ENCODE peak calls at places on chromosomes 3 and 15, in five cellular contexts. X is keratinocyte, Y is OCI-LY7, W is fibroblast of pulmonary artery, M is adrenal gland. B is an unnamed sample.

GRCh38 chr3:72288955-72289707 is 504.2 kb upstream of the PROK2 start:
- DNase-seq in Y (peak; percentile 71), M (no peak), W (peak; percentile 74), X (no peak), B (peak; percentile 91)

GRCh38 chr3:188164248-188164687 is 10.3 kb downstream of the LPP start:
- DNase-seq in M (no peak), X (no peak), Y (no peak), W (no peak), B (no peak)

GRCh38 chr3:9135930-9136525 is 113.4 kb downstream of the SRGAP3 start:
- DNase-seq in W (no peak), M (no peak), Y (no peak), X (no peak), B (no peak)

GRCh38 chr3:61250784-61251173 is 473 bp downstream of the FHIT start:
- DNase-seq in W (no peak), M (peak; percentile 48), X (peak; percentile 23), Y (peak; percentile 43), B (no peak)

GRCh38 chr15:26081758-26082068 is 218.6 kb upstream of the ATP10A start:
- DNase-seq in W (no peak), X (no peak), Y (no peak), M (no peak), B (no peak)

GRCh38 chr3:50268703-50269451 is at the start of gene SEMA3B:
- DNase-seq in M (peak; percentile 90), X (no peak), Y (no peak), W (no peak), B (peak; percentile 97)

GRCh38 chr3:151395806-151396205 is 11.3 kb upstream of the P2RY12 start:
- DNase-seq in W (peak; percentile 25), M (no peak), Y (no peak), X (peak; percentile 67), B (peak; percentile 85)

GRCh38 chr3:150299221-150299620 is 108.9 kb upstream of the TSC22D2 start:
- DNase-seq in Y (no peak), W (no peak), X (no peak), M (no peak), B (no peak)

GRCh38 chr3:37961622-37962455 is 28.7 kb upstream of the VILL start:
- DNase-seq in X (no peak), W (no peak), M (no peak), Y (no peak), B (no peak)

GRCh38 chr15:29090617-29091466 is 178.8 kb downstream of the NSMCE3 start:
- DNase-seq in X (no peak), W (peak; percentile 37), Y (peak; percentile 43), M (no peak), B (no peak)
- TF ChIP-seq CTCF in X (peak; percentile 41), W (peak; percentile 79), Y (peak; percentile 84), M (peak; percentile 52), B (peak; percentile 75)

GRCh38 chr3:119636891-119637611 is 23.3 kb downstream of the POPDC2 start:
- DNase-seq in X (no peak), M (no peak), W (no peak), Y (no peak), B (peak; percentile 58)

GRCh38 chr3:119636194-119636593 is 24.2 kb downstream of the POPDC2 start:
- DNase-seq in W (peak; percentile 51), M (no peak), X (no peak), Y (no peak), B (no peak)

GRCh38 chr3:119637679-119638525 is 22.5 kb downstream of the POPDC2 start:
- DNase-seq in Y (no peak), X (no peak), W (peak; percentile 88), M (no peak), B (peak; percentile 87)

GRCh38 chr3:119632829-119633228 is 27.6 kb downstream of the POPDC2 start:
- DNase-seq in Y (no peak), X (no peak), M (no peak), W (no peak), B (no peak)

DNA sequence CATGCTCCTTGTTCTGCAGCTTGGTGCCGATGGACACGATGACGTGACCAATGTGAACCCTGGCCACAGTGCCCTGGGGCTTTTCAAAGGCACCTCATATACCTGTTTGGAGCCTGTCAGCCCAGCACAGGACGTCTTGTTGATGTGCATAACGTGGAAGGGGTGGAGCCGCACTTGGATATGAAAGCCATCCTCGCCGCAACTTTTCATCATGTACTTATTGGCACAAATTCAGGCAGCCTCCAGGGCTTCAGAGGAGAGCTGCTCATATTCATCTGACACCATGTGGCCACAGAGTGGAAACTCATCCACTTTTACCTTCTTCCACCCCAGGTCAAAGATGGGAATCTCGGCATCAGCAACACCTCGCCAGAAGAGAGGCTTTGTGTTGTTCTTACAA is 24.7 kb downstream of the POPDC2 start:
- DNase-seq in X (no peak), M (no peak), Y (no peak), W (no peak), B (no peak)
- TF ChIP-seq CTCF in X (no peak), M (no peak), Y (no peak), W (no peak), B (no peak)

GRCh38 chr3:10322355-10322715 is 1.4 kb upstream of the SEC13 start:
- DNase-seq in Y (peak; percentile 64), M (no peak), W (no peak), X (no peak), B (no peak)
- TF ChIP-seq CTCF in Y (peak; percentile 83), M (no peak), W (peak; percentile 41), X (peak; percentile 48), B (peak; percentile 47)

GRCh38 chr3:132033471-132033870 is 1.3 kb downstream of the CPNE4 start:
- DNase-seq in M (no peak), W (no peak), X (no peak), Y (no peak), B (no peak)

GRCh38 chr3:132034486-132035464 is at the start of gene CPNE4:
- DNase-seq in Y (peak; percentile 67), W (peak; percentile 74), M (peak; percentile 90), X (peak; percentile 28), B (peak; percentile 94)

GRCh38 chr3:132032959-132033358 is 1.9 kb downstream of the CPNE4 start:
- DNase-seq in M (no peak), X (no peak), W (no peak), Y (no peak), B (peak; percentile 5)

GRCh38 chr3:132034097-132034485 is 723 bp downstream of the CPNE4 start:
- DNase-seq in X (no peak), Y (no peak), W (no peak), M (no peak), B (no peak)

DNA sequence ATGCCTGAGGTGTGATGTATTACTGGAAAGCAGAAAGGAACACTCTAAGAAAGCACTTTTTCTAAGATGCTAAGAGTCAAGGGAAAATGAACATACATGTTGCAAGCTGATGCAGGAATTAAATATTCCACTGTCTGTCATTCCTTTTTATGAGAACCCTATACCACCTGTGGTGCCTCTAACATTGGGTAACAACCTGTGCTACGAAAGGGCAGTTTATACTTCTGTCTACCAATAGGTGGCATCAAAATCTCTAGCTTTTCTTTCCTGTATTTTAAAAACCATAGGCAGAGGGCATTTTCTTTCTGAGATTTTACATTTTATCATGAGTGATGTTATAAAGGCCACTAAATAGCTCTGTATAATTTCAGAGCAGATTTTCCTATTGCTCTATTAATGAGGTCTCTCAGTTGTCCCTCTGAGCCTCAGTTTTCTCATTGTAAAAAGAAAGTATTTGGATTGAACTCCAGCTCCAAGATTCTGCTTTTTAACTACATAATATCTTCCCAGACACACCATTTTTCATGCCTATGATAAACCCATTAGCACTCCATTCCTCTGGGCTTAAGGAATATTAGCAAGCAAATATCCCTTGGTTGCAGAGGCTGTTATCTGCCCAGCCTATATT is 3.5 kb upstream of the CPNE4 start:
- DNase-seq in W (peak; percentile 53), X (no peak), Y (peak; percentile 20), M (no peak), B (peak; percentile 1)
- TF ChIP-seq CTCF in W (peak; percentile 74), X (peak; percentile 60), Y (peak; percentile 79), M (peak; percentile 33), B (peak; percentile 64)

B was measured in osteoblast.